ENCODE peak calls at places on chromosomes 11 and 22, in seven cellular contexts. One of them, this sample, is unnamed.

GRCh38 chr22:45756558-45756957 is 84.9 kb downstream of the ATXN10 start:
- DNase-seq in NCI-H460: no peak
- DNase-seq in fibroblast of pulmonary artery: no peak
- DNase-seq in astrocyte: peak; percentile 30
- DNase-seq in epithelial cell of prostate: no peak
- DNase-seq in NCI-H1436: no peak
- DNase-seq in amniotic stem cell: no peak
- DNase-seq in this sample: no peak

GRCh38 chr22:17085277-17086091 is 684 bp downstream of the IL17RA start:
- DNase-seq in epithelial cell of prostate: no peak
- DNase-seq in NCI-H460: no peak
- DNase-seq in NCI-H1436: no peak
- DNase-seq in fibroblast of pulmonary artery: no peak
- DNase-seq in amniotic stem cell: no peak
- DNase-seq in astrocyte: no peak
- DNase-seq in this sample: peak; percentile 81

GRCh38 chr22:50530280-50530856 is 556 bp upstream of the TYMP start:
- DNase-seq in fibroblast of pulmonary artery: peak; percentile 88
- DNase-seq in amniotic stem cell: no peak
- DNase-seq in NCI-H460: peak; percentile 73
- DNase-seq in NCI-H1436: no peak
- DNase-seq in astrocyte: peak; percentile 55
- DNase-seq in epithelial cell of prostate: no peak
- DNase-seq in this sample: peak; percentile 95

GRCh38 chr11:62428871-62429601 is 10.2 kb downstream of the SCGB1A1 start:
- DNase-seq in NCI-H460: no peak
- DNase-seq in amniotic stem cell: no peak
- DNase-seq in NCI-H1436: no peak
- DNase-seq in epithelial cell of prostate: no peak
- DNase-seq in astrocyte: no peak
- DNase-seq in fibroblast of pulmonary artery: no peak
- DNase-seq in this sample: no peak

GRCh38 chr11:61728940-61729219 is 23.6 kb upstream of the MYRF start:
- DNase-seq in NCI-H1436: no peak
- DNase-seq in astrocyte: peak; percentile 74
- DNase-seq in amniotic stem cell: no peak
- DNase-seq in NCI-H460: peak; percentile 12
- DNase-seq in fibroblast of pulmonary artery: peak; percentile 24
- DNase-seq in epithelial cell of prostate: peak; percentile 16
- DNase-seq in this sample: no peak

GRCh38 chr11:64099436-64099835 is 63.7 kb downstream of the FLRT1 start:
- DNase-seq in epithelial cell of prostate: no peak
- DNase-seq in fibroblast of pulmonary artery: no peak
- DNase-seq in NCI-H460: no peak
- DNase-seq in astrocyte: no peak
- DNase-seq in NCI-H1436: no peak
- DNase-seq in amniotic stem cell: no peak
- DNase-seq in this sample: no peak

GRCh38 chr11:16804104-16804947 is 65.9 kb downstream of the C11orf58 start:
- DNase-seq in fibroblast of pulmonary artery: peak; percentile 93
- DNase-seq in NCI-H460: no peak
- DNase-seq in amniotic stem cell: no peak
- DNase-seq in astrocyte: no peak
- DNase-seq in epithelial cell of prostate: no peak
- DNase-seq in NCI-H1436: no peak
- DNase-seq in this sample: no peak

GRCh38 chr22:27133951-27134664 is 476.7 kb downstream of the MIAT start:
- DNase-seq in NCI-H460: peak; percentile 88
- DNase-seq in epithelial cell of prostate: peak; percentile 70
- DNase-seq in amniotic stem cell: peak; percentile 11
- DNase-seq in fibroblast of pulmonary artery: peak; percentile 82
- DNase-seq in astrocyte: peak; percentile 95
- DNase-seq in NCI-H1436: no peak
- DNase-seq in this sample: peak; percentile 75

GRCh38 chr11:33195391-33196190 is 34.3 kb upstream of the CSTF3 start:
- DNase-seq in amniotic stem cell: no peak
- DNase-seq in astrocyte: no peak
- DNase-seq in fibroblast of pulmonary artery: peak; percentile 42
- DNase-seq in epithelial cell of prostate: peak; percentile 20
- DNase-seq in NCI-H460: no peak
- DNase-seq in NCI-H1436: no peak
- DNase-seq in this sample: no peak

GRCh38 chr11:76790251-76790650 is 7.1 kb downstream of the TSKU start:
- DNase-seq in amniotic stem cell: no peak
- DNase-seq in astrocyte: no peak
- DNase-seq in epithelial cell of prostate: no peak
- DNase-seq in NCI-H460: no peak
- DNase-seq in fibroblast of pulmonary artery: no peak
- DNase-seq in NCI-H1436: no peak
- DNase-seq in this sample: no peak

GRCh38 chr11:112225753-112226061 is 521 bp upstream of the PTS start:
- DNase-seq in astrocyte: peak; percentile 65
- DNase-seq in NCI-H1436: no peak
- DNase-seq in fibroblast of pulmonary artery: no peak
- DNase-seq in NCI-H460: no peak
- DNase-seq in epithelial cell of prostate: no peak
- DNase-seq in amniotic stem cell: no peak
- DNase-seq in this sample: peak; percentile 92

GRCh38 chr11:111623527-111624030 is 21.3 kb downstream of the SIK2 start:
- DNase-seq in NCI-H460: no peak
- DNase-seq in astrocyte: no peak
- DNase-seq in fibroblast of pulmonary artery: no peak
- DNase-seq in NCI-H1436: no peak
- DNase-seq in amniotic stem cell: no peak
- DNase-seq in epithelial cell of prostate: peak; percentile 29
- DNase-seq in this sample: no peak

GRCh38 chr11:58061813-58062212 is 31.1 kb downstream of the OR6Q1 start:
- DNase-seq in fibroblast of pulmonary artery: peak; percentile 62
- DNase-seq in amniotic stem cell: no peak
- DNase-seq in NCI-H460: no peak
- DNase-seq in astrocyte: peak; percentile 96
- DNase-seq in NCI-H1436: no peak
- DNase-seq in epithelial cell of prostate: peak; percentile 97
- DNase-seq in this sample: no peak

GRCh38 chr11:71488086-71488967 is 35.3 kb downstream of the NADSYN1 start:
- DNase-seq in NCI-H460: no peak
- DNase-seq in fibroblast of pulmonary artery: peak; percentile 59
- DNase-seq in amniotic stem cell: no peak
- DNase-seq in epithelial cell of prostate: peak; percentile 10
- DNase-seq in NCI-H1436: no peak
- DNase-seq in astrocyte: peak; percentile 55
- DNase-seq in this sample: peak; percentile 23

GRCh38 chr11:8593935-8594909 is at the start of gene STK33:
- DNase-seq in NCI-H1436: peak; percentile 72
- DNase-seq in fibroblast of pulmonary artery: peak; percentile 29
- DNase-seq in astrocyte: peak; percentile 15
- DNase-seq in NCI-H460: no peak
- DNase-seq in epithelial cell of prostate: no peak
- DNase-seq in amniotic stem cell: no peak
- DNase-seq in this sample: peak; percentile 75

GRCh38 chr11:70861534-70861933 is 390.8 kb downstream of the SHANK2 start:
- DNase-seq in epithelial cell of prostate: no peak
- DNase-seq in NCI-H460: no peak
- DNase-seq in amniotic stem cell: no peak
- DNase-seq in NCI-H1436: no peak
- DNase-seq in astrocyte: no peak
- DNase-seq in fibroblast of pulmonary artery: no peak
- DNase-seq in this sample: no peak

GRCh38 chr22:35648066-35649025 is at the start of gene APOL6:
- DNase-seq in astrocyte: peak; percentile 59
- DNase-seq in NCI-H460: peak; percentile 55
- DNase-seq in fibroblast of pulmonary artery: peak; percentile 77
- DNase-seq in NCI-H1436: no peak
- DNase-seq in epithelial cell of prostate: no peak
- DNase-seq in amniotic stem cell: no peak
- DNase-seq in this sample: no peak

GRCh38 chr11:17476317-17477083 is at the start of gene ABCC8:
- DNase-seq in NCI-H460: no peak
- DNase-seq in epithelial cell of prostate: no peak
- DNase-seq in NCI-H1436: peak; percentile 9
- DNase-seq in amniotic stem cell: no peak
- DNase-seq in astrocyte: no peak
- DNase-seq in fibroblast of pulmonary artery: no peak
- DNase-seq in this sample: no peak